ENCODE peak calls at places on chromosomes 3 and 15, in nine cellular contexts. C, K, L, I, F, M, V, R and N are unnamed samples.
A peak's percentile ranks its signal among the peaks of the same experiment; 100 is the strongest.

GRCh38 chr15:40305281-40305680 is 2.5 kb downstream of the PLCB2 start:
- DNase-seq in C (no peak), K (no peak), L (no peak), I (no peak), F (no peak), M (no peak), V (no peak), R (no peak), N (no peak)

GRCh38 chr3:8450618-8451017 is 51.0 kb upstream of the LMCD1 start:
- DNase-seq in C (no peak), K (no peak), L (no peak), I (no peak), F (no peak), M (peak; percentile 50), V (peak; percentile 76), R (no peak), N (no peak)

GRCh38 chr3:120460862-120461261 is 10.1 kb upstream of the FSTL1 start:
- DNase-seq in C (no peak), K (no peak), L (no peak), I (no peak), F (no peak), M (no peak), V (no peak), R (no peak), N (no peak)

GRCh38 chr3:49512791-49513355 is 41.4 kb upstream of the BSN start:
- DNase-seq in C (no peak), K (no peak), L (no peak), I (no peak), F (no peak), M (no peak), V (no peak), R (no peak), N (no peak)

GRCh38 chr15:31471731-31472430 is 145.2 kb downstream of the KLF13 start:
- DNase-seq in C (no peak), K (no peak), L (peak; percentile 87), I (no peak), F (no peak), M (peak; percentile 85), V (peak; percentile 95), R (no peak), N (no peak)

GRCh38 chr3:150075417-150075865 is 104.7 kb upstream of the PFN2 start:
- DNase-seq in C (no peak), K (no peak), L (no peak), I (no peak), F (no peak), M (no peak), V (no peak), R (no peak), N (no peak)

GRCh38 chr15:74253276-74253921 is 17.3 kb downstream of the CCDC33 start:
- DNase-seq in C (no peak), K (no peak), L (no peak), I (no peak), F (peak; percentile 72), M (no peak), V (no peak), R (no peak), N (no peak)

GRCh38 chr15:66894363-66894762 is 171.0 kb upstream of the SMAD3 start:
- DNase-seq in C (no peak), K (no peak), L (no peak), I (no peak), F (no peak), M (no peak), V (no peak), R (peak; percentile 10), N (no peak)

GRCh38 chr15:56582785-56583184 is 117.8 kb upstream of the MNS1 start:
- DNase-seq in C (no peak), K (no peak), L (peak; percentile 51), I (no peak), F (no peak), M (peak; percentile 5), V (peak; percentile 27), R (no peak), N (no peak)

GRCh38 chr15:71572452-71573053 is 237.8 kb upstream of the NR2E3 start:
- DNase-seq in C (no peak), K (no peak), L (no peak), I (peak; percentile 75), F (no peak), M (peak; percentile 38), V (no peak), R (no peak), N (no peak)

GRCh38 chr15:35126236-35126635 is 41.1 kb upstream of the NANOGP8 start:
- DNase-seq in C (no peak), K (no peak), L (no peak), I (no peak), F (no peak), M (peak; percentile 8), V (peak; percentile 16), R (no peak), N (no peak)

GRCh38 chr3:48560648-48561018 is 2.9 kb downstream of the UCN2 start:
- DNase-seq in C (no peak), K (no peak), L (peak; percentile 45), I (no peak), F (no peak), M (no peak), V (peak; percentile 54), R (no peak), N (no peak)

GRCh38 chr3:52769786-52770445 is 824 bp downstream of the NEK4 start:
- DNase-seq in C (no peak), K (no peak), L (no peak), I (no peak), F (no peak), M (peak; percentile 11), V (peak; percentile 7), R (no peak), N (no peak)

GRCh38 chr3:135597855-135598254 is 367.7 kb upstream of the PPP2R3A start:
- DNase-seq in C (no peak), K (no peak), L (no peak), I (no peak), F (no peak), M (no peak), V (no peak), R (no peak), N (no peak)